ENCODE peak calls at places on chromosomes 2 and 18, in six cellular contexts. S, V, P, J, D and C are unnamed samples.

GRCh38 chr2:226423498-226423960 is 376.1 kb downstream of the IRS1 start:
- DNase-seq in S (no peak), V (peak; percentile 3), P (peak; percentile 31), J (no peak), D (no peak), C (no peak)

GRCh38 chr2:146986161-146986560 is 858.7 kb upstream of the ACVR2A start:
- DNase-seq in S (no peak), V (no peak), P (peak; percentile 36), J (no peak), D (no peak), C (no peak)

GRCh38 chr2:25521665-25522387 is 151.6 kb downstream of the DTNB start:
- DNase-seq in S (peak; percentile 66), V (peak; percentile 58), P (peak; percentile 86), J (peak; percentile 31), D (peak; percentile 76), C (peak; percentile 82)

GRCh38 chr18:3281456-3282400 is 19.8 kb downstream of the MYL12B start:
- DNase-seq in S (peak; percentile 88), V (peak; percentile 28), P (peak; percentile 90), J (peak; percentile 34), D (peak; percentile 78), C (peak; percentile 81)

GRCh38 chr2:219126555-219126954 is 34.1 kb downstream of the NHEJ1 start:
- DNase-seq in S (peak; percentile 89), V (no peak), P (no peak), J (no peak), D (peak; percentile 37), C (peak; percentile 5)

GRCh38 chr18:73952296-73952946 is 195.2 kb downstream of the FBXO15 start:
- DNase-seq in S (peak; percentile 68), V (no peak), P (no peak), J (no peak), D (no peak), C (no peak)

GRCh38 chr18:61655630-61656029 is 237.2 kb downstream of the RNF152 start:
- DNase-seq in S (no peak), V (no peak), P (no peak), J (no peak), D (no peak), C (no peak)

GRCh38 chr18:48949606-48950535 is 894 bp downstream of the SMAD7 start:
- DNase-seq in S (peak; percentile 96), V (no peak), P (peak; percentile 62), J (peak; percentile 64), D (peak; percentile 62), C (peak; percentile 71)

GRCh38 chr18:24818451-24818850 is 358.0 kb downstream of the HRH4 start:
- DNase-seq in S (peak; percentile 57), V (no peak), P (no peak), J (no peak), D (no peak), C (peak; percentile 29)

GRCh38 chr2:20186078-20186854 is 38.7 kb downstream of the SDC1 start:
- DNase-seq in S (peak; percentile 5), V (no peak), P (no peak), J (no peak), D (peak; percentile 64), C (no peak)

GRCh38 chr2:127174977-127175376 is 45.1 kb downstream of the CYP27C1 start:
- DNase-seq in S (no peak), V (no peak), P (peak; percentile 30), J (peak; percentile 24), D (no peak), C (peak; percentile 11)

GRCh38 chr2:46327627-46328026 is 30.4 kb downstream of the EPAS1 start:
- DNase-seq in S (no peak), V (no peak), P (no peak), J (no peak), D (no peak), C (no peak)

GRCh38 chr2:138600732-138601437 is 99.3 kb downstream of the SPOPL start:
- DNase-seq in S (no peak), V (no peak), P (no peak), J (no peak), D (no peak), C (no peak)

GRCh38 chr2:160308915-160309314 is 108.8 kb upstream of the ITGB6 start:
- DNase-seq in S (no peak), V (no peak), P (no peak), J (no peak), D (no peak), C (no peak)

GRCh38 chr2:240024766-240025165 is 376 bp downstream of the NDUFA10 start:
- DNase-seq in S (peak; percentile 18), V (peak; percentile 8), P (no peak), J (no peak), D (peak; percentile 7), C (no peak)

GRCh38 chr2:26691881-26692813 is at the start of gene KCNK3:
- DNase-seq in S (peak; percentile 86), V (peak; percentile 24), P (peak; percentile 40), J (peak; percentile 66), D (no peak), C (peak; percentile 91)

GRCh38 chr2:75598572-75599155 is 37.9 kb upstream of the EVA1A start:
- DNase-seq in S (no peak), V (no peak), P (no peak), J (no peak), D (no peak), C (no peak)

GRCh38 chr2:158359846-158360245 is 96.7 kb downstream of the CCDC148 start:
- DNase-seq in S (peak; percentile 58), V (no peak), P (no peak), J (no peak), D (peak; percentile 25), C (no peak)

GRCh38 chr2:172249986-172250385 is 147.3 kb upstream of the DLX2 start:
- DNase-seq in S (no peak), V (no peak), P (peak; percentile 76), J (no peak), D (no peak), C (no peak)

GRCh38 chr18:36809590-36810381 is 19.0 kb downstream of the TPGS2 start:
- DNase-seq in S (peak; percentile 93), V (peak; percentile 36), P (peak; percentile 75), J (peak; percentile 48), D (peak; percentile 59), C (peak; percentile 86)

GRCh38 chr18:8615397-8616025 is 6.3 kb downstream of the RAB12 start:
- DNase-seq in S (peak; percentile 94), V (no peak), P (peak; percentile 95), J (no peak), D (peak; percentile 43), C (peak; percentile 89)

GRCh38 chr2:38615237-38615636 is 12.5 kb upstream of the HNRNPLL start:
- DNase-seq in S (no peak), V (no peak), P (peak; percentile 79), J (no peak), D (no peak), C (no peak)

GRCh38 chr18:910247-910646 is 5.6 kb downstream of the ADCYAP1 start:
- DNase-seq in S (no peak), V (no peak), P (no peak), J (no peak), D (no peak), C (no peak)

GRCh38 chr2:23761638-23762037 is 165.3 kb downstream of the ATAD2B start:
- DNase-seq in S (peak; percentile 5), V (no peak), P (no peak), J (no peak), D (no peak), C (no peak)

GRCh38 chr2:159933727-159934049 is 128.7 kb downstream of the PLA2R1 start:
- DNase-seq in S (peak; percentile 34), V (no peak), P (peak; percentile 64), J (no peak), D (no peak), C (no peak)